ENCODE peak calls at places on chromosome 9, in nine cellular contexts. One of them, this sample, is unnamed.

GRCh38 chr9:129602598-129603415 is 18.1 kb downstream of the C9orf50 start:
- DNase-seq in lower leg skin: no peak
- DNase-seq in kidney tubule cell: no peak
- DNase-seq in anterior cingulate cortex: no peak
- DNase-seq in SK-MEL-5: no peak
- DNase-seq in fibroblast of gingiva: no peak
- DNase-seq in NCI-H748 treated with DMSO at 0.1 percent for 48 hours: no peak
- DNase-seq in NCI-H1105: no peak
- DNase-seq in effector CD4-positive, alpha-beta T cell: no peak
- DNase-seq in this sample: no peak

GRCh38 chr9:38620483-38621433 is at the start of gene ANKRD18A:
- DNase-seq in lower leg skin: peak; percentile 31
- DNase-seq in kidney tubule cell: peak; percentile 97
- DNase-seq in anterior cingulate cortex: peak; percentile 41
- DNase-seq in SK-MEL-5: peak; percentile 55
- DNase-seq in fibroblast of gingiva: peak; percentile 17
- DNase-seq in NCI-H748 treated with DMSO at 0.1 percent for 48 hours: peak; percentile 59
- DNase-seq in NCI-H1105: peak; percentile 88
- DNase-seq in effector CD4-positive, alpha-beta T cell: peak; percentile 46
- DNase-seq in this sample: peak; percentile 44

GRCh38 chr9:124394167-124394566 is 21.1 kb downstream of the PSMB7 start:
- DNase-seq in lower leg skin: no peak
- DNase-seq in kidney tubule cell: peak; percentile 44
- DNase-seq in anterior cingulate cortex: no peak
- DNase-seq in SK-MEL-5: no peak
- DNase-seq in fibroblast of gingiva: no peak
- DNase-seq in NCI-H748 treated with DMSO at 0.1 percent for 48 hours: no peak
- DNase-seq in NCI-H1105: no peak
- DNase-seq in effector CD4-positive, alpha-beta T cell: no peak
- DNase-seq in this sample: no peak

GRCh38 chr9:131610231-131610761 is 65.0 kb downstream of the PRRT1B start:
- DNase-seq in lower leg skin: peak; percentile 73
- DNase-seq in kidney tubule cell: no peak
- DNase-seq in anterior cingulate cortex: no peak
- DNase-seq in SK-MEL-5: no peak
- DNase-seq in fibroblast of gingiva: peak; percentile 89
- DNase-seq in NCI-H748 treated with DMSO at 0.1 percent for 48 hours: no peak
- DNase-seq in NCI-H1105: no peak
- DNase-seq in effector CD4-positive, alpha-beta T cell: no peak
- DNase-seq in this sample: no peak

GRCh38 chr9:108211576-108211975 is 644.2 kb downstream of the ACTL7B start:
- DNase-seq in lower leg skin: no peak
- DNase-seq in kidney tubule cell: no peak
- DNase-seq in anterior cingulate cortex: no peak
- DNase-seq in SK-MEL-5: no peak
- DNase-seq in fibroblast of gingiva: peak; percentile 9
- DNase-seq in NCI-H748 treated with DMSO at 0.1 percent for 48 hours: no peak
- DNase-seq in NCI-H1105: no peak
- DNase-seq in effector CD4-positive, alpha-beta T cell: no peak
- DNase-seq in this sample: no peak

GRCh38 chr9:31824860-31825259 is 559.6 kb upstream of the ACO1 start:
- DNase-seq in lower leg skin: no peak
- DNase-seq in kidney tubule cell: no peak
- DNase-seq in anterior cingulate cortex: no peak
- DNase-seq in SK-MEL-5: peak; percentile 32
- DNase-seq in fibroblast of gingiva: no peak
- DNase-seq in NCI-H748 treated with DMSO at 0.1 percent for 48 hours: peak; percentile 78
- DNase-seq in NCI-H1105: no peak
- DNase-seq in effector CD4-positive, alpha-beta T cell: no peak
- DNase-seq in this sample: no peak

GRCh38 chr9:120212153-120212852 is 367.7 kb downstream of the CDK5RAP2 start:
- DNase-seq in lower leg skin: no peak
- DNase-seq in kidney tubule cell: no peak
- DNase-seq in anterior cingulate cortex: no peak
- DNase-seq in SK-MEL-5: no peak
- DNase-seq in fibroblast of gingiva: no peak
- DNase-seq in NCI-H748 treated with DMSO at 0.1 percent for 48 hours: no peak
- DNase-seq in NCI-H1105: no peak
- DNase-seq in effector CD4-positive, alpha-beta T cell: no peak
- DNase-seq in this sample: no peak

GRCh38 chr9:76371901-76372300 is 22.3 kb downstream of the RFK start:
- DNase-seq in lower leg skin: no peak
- DNase-seq in kidney tubule cell: peak; percentile 61
- DNase-seq in anterior cingulate cortex: no peak
- DNase-seq in SK-MEL-5: no peak
- DNase-seq in fibroblast of gingiva: peak; percentile 41
- DNase-seq in NCI-H748 treated with DMSO at 0.1 percent for 48 hours: no peak
- DNase-seq in NCI-H1105: no peak
- DNase-seq in effector CD4-positive, alpha-beta T cell: no peak
- DNase-seq in this sample: no peak

GRCh38 chr9:4334439-4334838 is 34.6 kb upstream of the GLIS3 start:
- DNase-seq in lower leg skin: no peak
- DNase-seq in kidney tubule cell: peak; percentile 97
- DNase-seq in anterior cingulate cortex: peak; percentile 43
- DNase-seq in SK-MEL-5: peak; percentile 13
- DNase-seq in fibroblast of gingiva: peak; percentile 16
- DNase-seq in NCI-H748 treated with DMSO at 0.1 percent for 48 hours: peak; percentile 81
- DNase-seq in NCI-H1105: peak; percentile 53
- DNase-seq in effector CD4-positive, alpha-beta T cell: no peak
- DNase-seq in this sample: no peak

GRCh38 chr9:36721846-36722588 is 149.3 kb downstream of the MELK start:
- DNase-seq in lower leg skin: no peak
- DNase-seq in kidney tubule cell: no peak
- DNase-seq in anterior cingulate cortex: no peak
- DNase-seq in SK-MEL-5: no peak
- DNase-seq in fibroblast of gingiva: no peak
- DNase-seq in NCI-H748 treated with DMSO at 0.1 percent for 48 hours: no peak
- DNase-seq in NCI-H1105: peak; percentile 64
- DNase-seq in effector CD4-positive, alpha-beta T cell: no peak
- DNase-seq in this sample: no peak

GRCh38 chr9:35948901-35949318 is 9.0 kb downstream of the OR2S2 start:
- DNase-seq in lower leg skin: no peak
- DNase-seq in kidney tubule cell: peak; percentile 81
- DNase-seq in anterior cingulate cortex: no peak
- DNase-seq in SK-MEL-5: no peak
- DNase-seq in fibroblast of gingiva: no peak
- DNase-seq in NCI-H748 treated with DMSO at 0.1 percent for 48 hours: no peak
- DNase-seq in NCI-H1105: no peak
- DNase-seq in effector CD4-positive, alpha-beta T cell: no peak
- DNase-seq in this sample: no peak

GRCh38 chr9:78121488-78121887 is 89.9 kb upstream of the GNAQ start:
- DNase-seq in lower leg skin: peak; percentile 44
- DNase-seq in kidney tubule cell: peak; percentile 64
- DNase-seq in anterior cingulate cortex: peak; percentile 17
- DNase-seq in SK-MEL-5: peak; percentile 81
- DNase-seq in fibroblast of gingiva: peak; percentile 50
- DNase-seq in NCI-H748 treated with DMSO at 0.1 percent for 48 hours: peak; percentile 33
- DNase-seq in NCI-H1105: peak; percentile 26
- DNase-seq in effector CD4-positive, alpha-beta T cell: peak; percentile 21
- DNase-seq in this sample: peak; percentile 37

GRCh38 chr9:136750526-136750925 is 2.2 kb upstream of the LCN6 start:
- DNase-seq in lower leg skin: no peak
- DNase-seq in kidney tubule cell: no peak
- DNase-seq in anterior cingulate cortex: no peak
- DNase-seq in SK-MEL-5: no peak
- DNase-seq in fibroblast of gingiva: no peak
- DNase-seq in NCI-H748 treated with DMSO at 0.1 percent for 48 hours: no peak
- DNase-seq in NCI-H1105: no peak
- DNase-seq in effector CD4-positive, alpha-beta T cell: no peak
- DNase-seq in this sample: no peak

GRCh38 chr9:12859704-12860251 is 85.0 kb downstream of the LURAP1L start:
- DNase-seq in lower leg skin: no peak
- DNase-seq in kidney tubule cell: peak; percentile 80
- DNase-seq in anterior cingulate cortex: no peak
- DNase-seq in SK-MEL-5: peak; percentile 38
- DNase-seq in fibroblast of gingiva: peak; percentile 70
- DNase-seq in NCI-H748 treated with DMSO at 0.1 percent for 48 hours: peak; percentile 68
- DNase-seq in NCI-H1105: no peak
- DNase-seq in effector CD4-positive, alpha-beta T cell: no peak
- DNase-seq in this sample: no peak

This sample was measured in T-helper 9 cell.